ENCODE peak calls at places on chromosomes 1 and 21, in four cellular contexts. B is right lobe of liver; I is CD4-positive, alpha-beta memory T cell; X is right atrium auricular region. T is an unnamed sample.

GRCh38 chr1:27398405-27399149 is 6.2 kb downstream of the GPR3 start:
- DNase-seq in B (no peak), I (no peak), X (no peak), T (no peak)

GRCh38 chr1:197948926-197949899 is 32.0 kb downstream of the LHX9 start:
- DNase-seq in B (no peak), I (peak; percentile 39), X (no peak), T (no peak)

GRCh38 chr1:16018749-16019515 is 1.1 kb upstream of the HSPB7 start:
- DNase-seq in B (no peak), I (no peak), X (no peak), T (no peak)

GRCh38 chr1:79539001-79539400 is 532.5 kb upstream of the ADGRL4 start:
- DNase-seq in B (no peak), I (no peak), X (no peak), T (no peak)

GRCh38 chr1:203388683-203389082 is 37.8 kb upstream of the FMOD start:
- DNase-seq in B (no peak), I (no peak), X (no peak), T (no peak)

GRCh38 chr1:2233997-2234761 is 6.1 kb downstream of the SKI start:
- DNase-seq in B (peak; percentile 96), I (peak; percentile 80), X (peak; percentile 98), T (peak; percentile 51)

GRCh38 chr1:195908121-195908520 is 700.1 kb downstream of the KCNT2 start:
- DNase-seq in B (no peak), I (no peak), X (no peak), T (no peak)

GRCh38 chr21:31875424-31876097 is 2.7 kb downstream of the HUNK start:
- DNase-seq in B (no peak), I (no peak), X (no peak), T (no peak)

GRCh38 chr21:32414579-32415358 is 2.3 kb downstream of the EVA1C start:
- DNase-seq in B (peak; percentile 4), I (no peak), X (no peak), T (no peak)

GRCh38 chr1:13492711-13493110 is 21.1 kb downstream of the LRRC38 start:
- DNase-seq in B (no peak), I (no peak), X (no peak), T (no peak)

GRCh38 chr1:223229756-223230155 is 86.7 kb upstream of the TLR5 start:
- DNase-seq in B (peak; percentile 24), I (no peak), X (no peak), T (no peak)

GRCh38 chr21:42097860-42098259 is 26.7 kb downstream of the UMODL1 start:
- DNase-seq in B (no peak), I (no peak), X (peak; percentile 69), T (no peak)

GRCh38 chr1:9894115-9894514 is 16.0 kb downstream of the CTNNBIP1 start:
- DNase-seq in B (no peak), I (no peak), X (no peak), T (no peak)

GRCh38 chr21:29523646-29524045 is 224.9 kb downstream of the BACH1 start:
- DNase-seq in B (peak; percentile 58), I (no peak), X (no peak), T (no peak)

GRCh38 chr21:34807881-34808568 is 139.2 kb downstream of the CLIC6 start:
- DNase-seq in B (no peak), I (peak; percentile 39), X (peak; percentile 77), T (no peak)

GRCh38 chr1:33155877-33156538 is 25.8 kb downstream of the TRIM62 start:
- DNase-seq in B (no peak), I (no peak), X (no peak), T (no peak)

GRCh38 chr1:245538671-245539070 is 383.9 kb downstream of the KIF26B start:
- DNase-seq in B (no peak), I (no peak), X (peak; percentile 18), T (no peak)

GRCh38 chr1:247209306-247209900 is 37.6 kb upstream of the ZNF124 start:
- DNase-seq in B (no peak), I (no peak), X (no peak), T (no peak)
- H3K27ac ChIP-seq in B (peak overlapping the region; percentile 93), I (peak overlapping the region; percentile 76), X (no peak overlapping the region), T (no peak overlapping the region)

GRCh38 chr1:119653839-119654170 is 5.7 kb upstream of the ZNF697 start:
- DNase-seq in B (no peak), I (no peak), X (no peak), T (no peak)

GRCh38 chr1:119653135-119653838 is 5.2 kb upstream of the ZNF697 start:
- DNase-seq in B (no peak), I (no peak), X (no peak), T (no peak)

GRCh38 chr1:119652587-119652986 is 4.5 kb upstream of the ZNF697 start:
- DNase-seq in B (no peak), I (no peak), X (no peak), T (no peak)

GRCh38 chr1:119656410-119656955 is 8.4 kb upstream of the ZNF697 start:
- DNase-seq in B (no peak), I (no peak), X (no peak), T (no peak)

DNA sequence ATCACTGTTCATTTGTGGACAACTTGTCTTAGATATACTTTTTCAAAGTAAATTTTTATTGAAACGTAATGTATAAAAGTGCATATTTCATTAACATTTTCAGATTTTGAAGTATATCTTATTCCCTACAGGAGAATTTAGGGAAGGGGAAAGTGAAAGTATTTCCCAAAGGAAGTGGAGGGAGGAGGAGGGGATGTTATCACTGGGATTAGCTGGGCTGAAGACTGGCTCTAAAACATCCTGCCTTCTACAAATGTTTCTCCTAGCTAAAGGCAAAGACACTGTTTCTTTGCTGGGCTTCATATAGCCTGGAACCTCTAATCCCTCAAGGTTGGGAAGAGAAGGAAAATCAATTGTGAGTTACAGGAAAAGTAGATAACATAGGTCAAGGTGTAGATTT is 7.1 kb upstream of the ZNF697 start:
- DNase-seq in B (no peak), I (no peak), X (no peak), T (no peak)
- H3K27ac ChIP-seq in B (peak overlapping the region; percentile 45), I (no peak overlapping the region), X (no peak overlapping the region), T (no peak overlapping the region)

GRCh38 chr1:210905944-210906453 is 227.9 kb downstream of the KCNH1 start:
- DNase-seq in B (no peak), I (no peak), X (no peak), T (no peak)

GRCh38 chr1:210912752-210913151 is 221.2 kb downstream of the KCNH1 start:
- DNase-seq in B (no peak), I (no peak), X (no peak), T (no peak)

GRCh38 chr1:210907406-210907805 is 226.5 kb downstream of the KCNH1 start:
- DNase-seq in B (no peak), I (no peak), X (no peak), T (no peak)

GRCh38 chr1:210910020-210910575 is 223.8 kb downstream of the KCNH1 start:
- DNase-seq in B (peak; percentile 51), I (no peak), X (no peak), T (no peak)

GRCh38 chr1:210908257-210908656 is 225.7 kb downstream of the KCNH1 start:
- DNase-seq in B (no peak), I (no peak), X (no peak), T (no peak)
- H3K27ac ChIP-seq in B (no peak overlapping the region), I (no peak overlapping the region), X (no peak overlapping the region), T (peak overlapping the region; percentile 73)

DNA sequence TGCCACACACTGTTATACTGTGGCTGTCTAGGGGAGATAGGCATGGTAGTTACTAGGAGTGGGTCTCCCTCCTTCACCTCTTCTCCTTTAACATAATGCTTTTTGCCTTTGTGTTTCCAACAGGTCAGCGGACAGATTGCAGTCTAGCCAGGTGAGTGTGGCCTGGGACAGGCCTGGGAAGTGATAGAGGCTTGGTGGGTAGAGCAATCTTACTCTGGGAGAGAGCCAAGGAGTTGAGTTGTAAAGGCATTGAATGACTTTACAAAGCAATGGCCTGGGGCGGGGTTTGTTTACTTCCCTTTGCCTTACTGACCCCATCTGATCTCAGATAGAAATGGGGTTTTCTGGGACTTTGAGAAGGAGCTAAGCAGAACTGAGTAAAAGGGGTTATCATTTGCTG is 51.0 kb upstream of the IKBKE start:
- DNase-seq in B (no peak), I (no peak), X (no peak), T (no peak)
- H3K27ac ChIP-seq in B (no peak overlapping the region), I (no peak overlapping the region), X (no peak overlapping the region), T (no peak overlapping the region)

GRCh38 chr1:116111196-116112021 is at the start of gene MAB21L3:
- DNase-seq in B (no peak), I (no peak), X (no peak), T (no peak)
- H3K27ac ChIP-seq in B (peak within 1 kb of the TSS; percentile 66), I (no peak within 1 kb of the TSS), X (no peak within 1 kb of the TSS), T (no peak within 1 kb of the TSS)

T was measured in dorsolateral prefrontal cortex.